ENCODE peak calls at places on chromosomes 1 and 21, in four cellular contexts. N is heart right ventricle, E is body of pancreas, L is tibial nerve. A is an unnamed sample. For H3K4me1 and H3K9me3, the result is how much of the 10 kb centered on the place peaks cover.

GRCh38 chr1:94111879-94112278 is 9.1 kb downstream of the ABCA4 start:
- DNase-seq in N (no peak), E (no peak), L (no peak), A (no peak)

GRCh38 chr1:226444901-226445300 is 37.0 kb upstream of the PARP1 start:
- DNase-seq in N (no peak), E (no peak), L (no peak), A (no peak)

GRCh38 chr1:190320952-190321351 is 156.7 kb downstream of the BRINP3 start:
- DNase-seq in N (no peak), E (no peak), L (no peak), A (no peak)

GRCh38 chr1:33814166-33814565 is 49.7 kb upstream of the HMGB4 start:
- DNase-seq in N (no peak), E (no peak), L (no peak), A (no peak)

GRCh38 chr1:237591353-237591752 is 299.4 kb downstream of the ZP4 start:
- DNase-seq in N (no peak), E (no peak), L (no peak), A (no peak)

GRCh38 chr1:55338448-55338820 is 123.3 kb upstream of the USP24 start:
- DNase-seq in N (no peak), E (no peak), L (no peak), A (no peak)

GRCh38 chr1:96510911-96511310 is 210.7 kb upstream of the PTBP2 start:
- DNase-seq in N (no peak), E (no peak), L (no peak), A (no peak)

GRCh38 chr1:233707153-233707905 is 93.4 kb downstream of the KCNK1 start:
- DNase-seq in N (no peak), E (peak), L (no peak), A (no peak)

GRCh38 chr1:226579781-226580323 is 31.3 kb downstream of the STUM start:
- DNase-seq in N (no peak), E (no peak), L (no peak), A (no peak)

GRCh38 chr1:230084408-230085177 is 17.6 kb downstream of the GALNT2 start:
- DNase-seq in N (no peak), E (peak), L (peak), A (peak)

GRCh38 chr1:223877804-223878203 is 32.1 kb upstream of the TP53BP2 start:
- DNase-seq in N (no peak), E (no peak), L (no peak), A (no peak)

GRCh38 chr1:48054246-48054645 is 57.1 kb upstream of the TRABD2B start:
- DNase-seq in N (no peak), E (no peak), L (no peak), A (no peak)

GRCh38 chr1:152657677-152658076 is 5.5 kb upstream of the LCE2D start:
- DNase-seq in N (no peak), E (no peak), L (no peak), A (no peak)

GRCh38 chr1:212979340-212980122 is 29.2 kb downstream of the VASH2 start:
- DNase-seq in N (no peak), E (no peak), L (no peak), A (no peak)

GRCh38 chr1:91781371-91781825 is 104.6 kb downstream of the TGFBR3 start:
- DNase-seq in N (no peak), E (no peak), L (no peak), A (no peak)

GRCh38 chr1:172005856-172006255 is 164.6 kb downstream of the DNM3 start:
- DNase-seq in N (no peak), E (no peak), L (no peak), A (no peak)

GRCh38 chr1:17471393-17471792 is 31.9 kb upstream of the RCC2 start:
- DNase-seq in N (no peak), E (no peak), L (no peak), A (no peak)

GRCh38 chr1:175317795-175318194 is 125.2 kb upstream of the KIAA0040 start:
- DNase-seq in N (no peak), E (peak), L (peak), A (no peak)

GRCh38 chr1:189637041-189637440 is 840.6 kb downstream of the BRINP3 start:
- DNase-seq in N (no peak), E (no peak), L (no peak), A (no peak)

GRCh38 chr1:183289104-183289503 is 103.0 kb downstream of the LAMC2 start:
- DNase-seq in N (peak), E (no peak), L (no peak), A (no peak)

GRCh38 chr1:11388617-11389016 is 90.3 kb upstream of the DISP3 start:
- DNase-seq in N (no peak), E (no peak), L (no peak), A (no peak)

GRCh38 chr1:118151312-118151937 is 33.6 kb downstream of the SPAG17 start:
- DNase-seq in N (no peak), E (peak), L (peak), A (no peak)

GRCh38 chr1:212244441-212244840 is 40.8 kb upstream of the PPP2R5A start:
- DNase-seq in N (no peak), E (no peak), L (no peak), A (no peak)

GRCh38 chr21:42571391-42572150 is 57.9 kb downstream of the SLC37A1 start:
- DNase-seq in N (no peak), E (peak), L (no peak), A (no peak)

GRCh38 chr1:209884665-209885117 is 53.3 kb upstream of the SYT14 start:
- DNase-seq in N (no peak), E (no peak), L (peak), A (peak)

GRCh38 chr21:15009964-15010363 is 54.8 kb downstream of the NRIP1 start:
- DNase-seq in N (no peak), E (no peak), L (no peak), A (no peak)

GRCh38 chr1:228176461-228177182 is 11.0 kb downstream of the IBA57 start:
- DNase-seq in N (peak), E (no peak), L (no peak), A (no peak)

DNA sequence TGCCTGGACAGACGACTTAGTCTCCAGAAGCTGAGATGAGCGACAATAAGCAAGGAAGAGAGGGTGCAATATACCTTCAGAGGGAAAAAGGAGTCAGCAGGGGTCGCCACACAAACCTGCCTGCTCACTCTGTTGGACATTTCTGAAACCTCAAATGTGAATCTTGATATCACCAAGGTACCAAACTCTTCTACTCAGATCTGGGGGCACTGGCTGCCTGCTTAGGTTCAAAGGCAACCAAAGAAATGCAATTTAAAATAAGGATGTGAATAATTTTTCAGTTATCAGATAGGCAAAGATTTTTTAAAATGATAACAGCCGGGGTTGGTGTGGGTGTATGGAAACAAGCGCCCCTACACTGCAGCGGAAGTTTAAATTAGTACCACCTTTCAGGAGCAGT is 164.2 kb downstream of the HIVEP3 start:
- DNase-seq in N (no peak), E (no peak), L (no peak), A (no peak)
- TF ChIP-seq CTCF in N (no peak), E (no peak), L (no peak), A (no peak)

DNA sequence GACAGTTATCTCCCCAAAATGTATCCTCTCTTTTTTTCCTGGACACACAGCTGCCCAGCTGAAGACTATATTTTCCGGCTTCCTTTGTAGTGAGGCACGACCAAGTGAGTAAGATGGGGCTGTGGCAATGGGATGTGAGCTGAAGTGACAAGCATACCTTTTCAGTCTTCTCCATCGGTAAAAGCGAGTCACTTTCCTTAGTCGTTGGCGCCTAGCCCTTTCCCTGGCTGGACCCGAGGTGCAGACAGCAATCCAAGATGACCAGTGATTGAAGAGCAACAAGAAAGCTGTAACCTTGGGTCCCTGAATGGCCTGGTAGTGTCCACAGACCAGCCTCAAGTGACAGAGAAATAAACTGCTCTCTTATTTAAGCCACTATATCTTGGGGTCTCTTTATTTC is 155.2 kb downstream of the NR5A2 start:
- DNase-seq in N (no peak), E (no peak), L (no peak), A (no peak)
- H3K4me1 ChIP-seq in N (under half), E (under half), L (under half), A (under half)

GRCh38 chr1:2831596-2832212 is 30.2 kb upstream of the TTC34 start:
- DNase-seq in N (no peak), E (no peak), L (no peak), A (no peak)
- H3K9me3 ChIP-seq in N (under half), E (under half), L (under half), A (under half)

GRCh38 chr1:113686891-113687624 is 72.2 kb downstream of the PHTF1 start:
- DNase-seq in N (no peak), E (no peak), L (no peak), A (no peak)

GRCh38 chr1:113681596-113682337 is 77.5 kb downstream of the PHTF1 start:
- DNase-seq in N (no peak), E (no peak), L (no peak), A (no peak)

GRCh38 chr1:113683384-113684152 is 75.7 kb downstream of the PHTF1 start:
- DNase-seq in N (no peak), E (no peak), L (no peak), A (no peak)

DNA sequence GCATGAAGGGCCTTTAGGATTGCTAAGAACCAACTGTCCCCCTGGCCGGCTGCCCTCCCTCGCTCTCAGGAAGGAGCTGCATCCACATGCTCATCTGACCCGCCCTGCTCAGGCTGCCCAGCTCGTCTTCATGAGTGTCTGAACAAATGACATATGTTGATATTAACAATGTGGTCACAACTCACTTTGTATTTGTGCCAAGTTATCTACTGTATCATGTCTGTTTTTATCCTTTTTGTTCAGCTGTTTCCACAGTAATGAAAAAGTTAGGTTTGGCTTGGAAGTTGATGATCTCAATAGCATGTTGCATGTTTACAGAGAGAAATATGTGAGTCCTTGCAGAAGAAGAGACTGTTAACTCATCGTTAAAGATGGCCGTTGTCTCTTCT is 75.1 kb downstream of the PHTF1 start:
- DNase-seq in N (peak), E (no peak), L (peak), A (no peak)
- TF ChIP-seq CTCF in N (no peak), E (no peak), L (no peak), A (no peak)

GRCh38 chr1:59075021-59075420 is 221.9 kb upstream of the FGGY start:
- DNase-seq in N (no peak), E (no peak), L (no peak), A (no peak)

GRCh38 chr1:59076612-59077011 is 220.3 kb upstream of the FGGY start:
- DNase-seq in N (no peak), E (no peak), L (no peak), A (no peak)

GRCh38 chr1:59071289-59071688 is 225.6 kb upstream of the FGGY start:
- DNase-seq in N (no peak), E (peak), L (no peak), A (no peak)

GRCh38 chr1:59072017-59072947 is 224.6 kb upstream of the FGGY start:
- DNase-seq in N (no peak), E (no peak), L (no peak), A (no peak)

DNA sequence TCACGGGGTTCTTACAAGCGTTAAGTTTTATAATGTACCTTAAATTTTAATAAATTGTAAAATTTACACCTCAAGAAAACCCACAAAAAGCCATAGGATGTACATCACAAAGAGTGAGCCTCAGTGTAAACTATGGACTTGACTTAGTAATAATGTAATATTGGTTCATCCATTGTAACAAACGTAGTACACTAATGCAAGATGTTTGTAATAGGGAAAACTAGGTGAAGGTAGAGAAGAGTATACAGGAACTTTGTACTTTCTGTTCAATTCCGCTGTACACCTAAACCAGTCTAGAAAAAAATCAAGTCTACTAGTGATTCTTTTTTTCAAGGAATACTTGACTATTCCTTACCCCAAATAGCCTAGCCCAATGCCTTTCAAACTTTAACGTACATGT is 222.3 kb upstream of the FGGY start:
- DNase-seq in N (no peak), E (no peak), L (no peak), A (no peak)
- H3K4me1 ChIP-seq in N (under half), E (under half), L (under half), A (under half)